ENCODE peak calls at places on chromosomes 7 and 10, in nine cellular contexts. One of them, this sample, is unnamed.

GRCh38 chr7:155921804-155922506 is 109.7 kb upstream of the SHH start:
- DNase-seq in AG08395: no peak
- DNase-seq in upper lobe of right lung: peak
- DNase-seq in ureter: peak
- DNase-seq in stimulated activated CD4-positive, alpha-beta T cell treated with anti-CD3 and anti-CD28 coated beads, Interleukin-15, amount 100 ng/mL, for 24 hours: no peak
- DNase-seq in GM13977: no peak
- DNase-seq in NCI-H774: no peak
- DNase-seq in NCI-H1092: no peak
- DNase-seq in SK-N-MC: no peak
- DNase-seq in this sample: no peak

GRCh38 chr7:98618786-98619185 is 1.7 kb downstream of the NPTX2 start:
- DNase-seq in AG08395: no peak
- DNase-seq in upper lobe of right lung: no peak
- DNase-seq in ureter: no peak
- DNase-seq in stimulated activated CD4-positive, alpha-beta T cell treated with anti-CD3 and anti-CD28 coated beads, Interleukin-15, amount 100 ng/mL, for 24 hours: no peak
- DNase-seq in GM13977: no peak
- DNase-seq in NCI-H774: no peak
- DNase-seq in NCI-H1092: no peak
- DNase-seq in SK-N-MC: no peak
- DNase-seq in this sample: no peak

GRCh38 chr7:107890493-107890961 is 456 bp upstream of the DLD start:
- DNase-seq in AG08395: no peak
- DNase-seq in upper lobe of right lung: no peak
- DNase-seq in ureter: no peak
- DNase-seq in stimulated activated CD4-positive, alpha-beta T cell treated with anti-CD3 and anti-CD28 coated beads, Interleukin-15, amount 100 ng/mL, for 24 hours: peak
- DNase-seq in GM13977: peak
- DNase-seq in NCI-H774: no peak
- DNase-seq in NCI-H1092: peak
- DNase-seq in SK-N-MC: no peak
- DNase-seq in this sample: peak

GRCh38 chr7:27187158-27187701 is 2.2 kb upstream of the HOXA11 start:
- DNase-seq in AG08395: no peak
- DNase-seq in upper lobe of right lung: no peak
- DNase-seq in ureter: no peak
- DNase-seq in stimulated activated CD4-positive, alpha-beta T cell treated with anti-CD3 and anti-CD28 coated beads, Interleukin-15, amount 100 ng/mL, for 24 hours: no peak
- DNase-seq in GM13977: no peak
- DNase-seq in NCI-H774: no peak
- DNase-seq in NCI-H1092: no peak
- DNase-seq in SK-N-MC: no peak
- DNase-seq in this sample: no peak

GRCh38 chr7:79658304-79658703 is 204.8 kb upstream of the MAGI2 start:
- DNase-seq in AG08395: no peak
- DNase-seq in upper lobe of right lung: no peak
- DNase-seq in ureter: no peak
- DNase-seq in stimulated activated CD4-positive, alpha-beta T cell treated with anti-CD3 and anti-CD28 coated beads, Interleukin-15, amount 100 ng/mL, for 24 hours: no peak
- DNase-seq in GM13977: no peak
- DNase-seq in NCI-H774: no peak
- DNase-seq in NCI-H1092: no peak
- DNase-seq in SK-N-MC: no peak
- DNase-seq in this sample: no peak

GRCh38 chr10:30705086-30705624 is 75.6 kb upstream of the LYZL2 start:
- DNase-seq in AG08395: no peak
- DNase-seq in upper lobe of right lung: no peak
- DNase-seq in ureter: no peak
- DNase-seq in stimulated activated CD4-positive, alpha-beta T cell treated with anti-CD3 and anti-CD28 coated beads, Interleukin-15, amount 100 ng/mL, for 24 hours: peak
- DNase-seq in GM13977: no peak
- DNase-seq in NCI-H774: no peak
- DNase-seq in NCI-H1092: no peak
- DNase-seq in SK-N-MC: no peak
- DNase-seq in this sample: no peak

GRCh38 chr10:131658476-131659110 is 242.2 kb upstream of the PPP2R2D start:
- DNase-seq in AG08395: no peak
- DNase-seq in upper lobe of right lung: peak
- DNase-seq in ureter: peak
- DNase-seq in stimulated activated CD4-positive, alpha-beta T cell treated with anti-CD3 and anti-CD28 coated beads, Interleukin-15, amount 100 ng/mL, for 24 hours: no peak
- DNase-seq in GM13977: no peak
- DNase-seq in NCI-H774: no peak
- DNase-seq in NCI-H1092: no peak
- DNase-seq in SK-N-MC: no peak
- DNase-seq in this sample: no peak

GRCh38 chr10:97109562-97109961 is 76.2 kb downstream of the SLIT1 start:
- DNase-seq in AG08395: no peak
- DNase-seq in upper lobe of right lung: no peak
- DNase-seq in ureter: no peak
- DNase-seq in stimulated activated CD4-positive, alpha-beta T cell treated with anti-CD3 and anti-CD28 coated beads, Interleukin-15, amount 100 ng/mL, for 24 hours: no peak
- DNase-seq in GM13977: no peak
- DNase-seq in NCI-H774: peak
- DNase-seq in NCI-H1092: peak
- DNase-seq in SK-N-MC: no peak
- DNase-seq in this sample: no peak

GRCh38 chr10:71638087-71638576 is 81.4 kb downstream of the C10orf105 start:
- DNase-seq in AG08395: no peak
- DNase-seq in upper lobe of right lung: peak
- DNase-seq in ureter: no peak
- DNase-seq in stimulated activated CD4-positive, alpha-beta T cell treated with anti-CD3 and anti-CD28 coated beads, Interleukin-15, amount 100 ng/mL, for 24 hours: no peak
- DNase-seq in GM13977: no peak
- DNase-seq in NCI-H774: no peak
- DNase-seq in NCI-H1092: no peak
- DNase-seq in SK-N-MC: no peak
- DNase-seq in this sample: no peak

GRCh38 chr10:121155742-121156141 is 304.6 kb downstream of the WDR11 start:
- DNase-seq in AG08395: no peak
- DNase-seq in upper lobe of right lung: peak
- DNase-seq in ureter: no peak
- DNase-seq in stimulated activated CD4-positive, alpha-beta T cell treated with anti-CD3 and anti-CD28 coated beads, Interleukin-15, amount 100 ng/mL, for 24 hours: no peak
- DNase-seq in GM13977: no peak
- DNase-seq in NCI-H774: no peak
- DNase-seq in NCI-H1092: no peak
- DNase-seq in SK-N-MC: no peak
- DNase-seq in this sample: no peak

GRCh38 chr10:61529208-61529607 is 76.0 kb upstream of the TMEM26 start:
- DNase-seq in AG08395: no peak
- DNase-seq in upper lobe of right lung: no peak
- DNase-seq in ureter: no peak
- DNase-seq in stimulated activated CD4-positive, alpha-beta T cell treated with anti-CD3 and anti-CD28 coated beads, Interleukin-15, amount 100 ng/mL, for 24 hours: no peak
- DNase-seq in GM13977: no peak
- DNase-seq in NCI-H774: no peak
- DNase-seq in NCI-H1092: no peak
- DNase-seq in SK-N-MC: no peak
- DNase-seq in this sample: no peak